ENCODE peak calls at places on chromosomes 6 and 20, in eight cellular contexts. O is nephron progenitor cell; Q is smooth muscle cell of the brain vasculature; X is psoas muscle; R is naive thymus-derived CD8-positive, alpha-beta T cell; K is HT-29; C is AG08396; A is mucosa of descending colon. U is an unnamed sample.

GRCh38 chr6:79868098-79868722 is 79.1 kb downstream of the ELOVL4 start:
- DNase-seq in O (peak), Q (peak), X (no peak), R (peak), K (peak), C (peak), A (peak), U (peak)

GRCh38 chr6:36249010-36249409 is 20.9 kb upstream of the PNPLA1 start:
- DNase-seq in O (no peak), Q (peak), X (no peak), R (no peak), K (peak), C (peak), A (no peak), U (no peak)

GRCh38 chr20:32327087-32327681 is 30.9 kb upstream of the ASXL1 start:
- DNase-seq in O (no peak), Q (no peak), X (no peak), R (no peak), K (no peak), C (no peak), A (no peak), U (no peak)

GRCh38 chr6:167163476-167164011 is 5.8 kb upstream of the GPR31 start:
- DNase-seq in O (no peak), Q (no peak), X (no peak), R (no peak), K (no peak), C (no peak), A (no peak), U (no peak)

GRCh38 chr6:96783307-96783706 is 54.0 kb downstream of the GPR63 start:
- DNase-seq in O (no peak), Q (no peak), X (no peak), R (no peak), K (no peak), C (no peak), A (no peak), U (no peak)

GRCh38 chr20:48741669-48742068 is 86.1 kb downstream of the PREX1 start:
- DNase-seq in O (no peak), Q (no peak), X (no peak), R (no peak), K (no peak), C (no peak), A (no peak), U (no peak)

GRCh38 chr20:32779500-32780215 is 17.5 kb downstream of the DNMT3B start:
- DNase-seq in O (peak), Q (no peak), X (no peak), R (no peak), K (no peak), C (no peak), A (no peak), U (no peak)

GRCh38 chr6:30626484-30627366 is at the start of gene ATAT1:
- DNase-seq in O (peak), Q (no peak), X (peak), R (peak), K (peak), C (peak), A (peak), U (peak)

GRCh38 chr6:121523628-121524027 is 88.2 kb downstream of the GJA1 start:
- DNase-seq in O (no peak), Q (peak), X (no peak), R (no peak), K (no peak), C (no peak), A (no peak), U (no peak)

GRCh38 chr20:58598271-58599015 is 52.6 kb upstream of the STX16 start:
- DNase-seq in O (no peak), Q (no peak), X (peak), R (no peak), K (no peak), C (peak), A (peak), U (no peak)

GRCh38 chr6:79373246-79373645 is 138.8 kb upstream of the HMGN3 start:
- DNase-seq in O (no peak), Q (no peak), X (no peak), R (no peak), K (no peak), C (no peak), A (peak), U (no peak)

GRCh38 chr6:3023663-3024483 is 24.2 kb downstream of the NQO2 start:
- DNase-seq in O (peak), Q (peak), X (peak), R (peak), K (peak), C (peak), A (peak), U (peak)

GRCh38 chr6:79212859-79213258 is 21.6 kb downstream of the HMGN3 start:
- DNase-seq in O (no peak), Q (no peak), X (no peak), R (no peak), K (no peak), C (no peak), A (no peak), U (no peak)

GRCh38 chr6:57248311-57248895 is 26.3 kb upstream of the RAB23 start:
- DNase-seq in O (no peak), Q (no peak), X (no peak), R (no peak), K (no peak), C (no peak), A (no peak), U (no peak)

GRCh38 chr20:58197185-58197469 is 31.3 kb downstream of the ANKRD60 start:
- DNase-seq in O (no peak), Q (no peak), X (no peak), R (no peak), K (no peak), C (no peak), A (no peak), U (no peak)

GRCh38 chr20:25005661-25006060 is 13.1 kb upstream of the APMAP start:
- DNase-seq in O (no peak), Q (no peak), X (no peak), R (no peak), K (no peak), C (no peak), A (no peak), U (no peak)

GRCh38 chr6:137692806-137693205 is 174.3 kb upstream of the TNFAIP3 start:
- DNase-seq in O (no peak), Q (no peak), X (no peak), R (no peak), K (no peak), C (no peak), A (no peak), U (no peak)

GRCh38 chr6:48626421-48626820 is 515.4 kb upstream of the PTCHD4 start:
- DNase-seq in O (no peak), Q (no peak), X (no peak), R (no peak), K (no peak), C (no peak), A (no peak), U (no peak)

GRCh38 chr6:10801224-10801848 is 37.0 kb downstream of the MAK start:
- DNase-seq in O (peak), Q (peak), X (peak), R (peak), K (peak), C (peak), A (peak), U (peak)

GRCh38 chr20:25072226-25072811 is 9.6 kb downstream of the VSX1 start:
- DNase-seq in O (no peak), Q (no peak), X (no peak), R (no peak), K (no peak), C (no peak), A (no peak), U (no peak)

GRCh38 chr20:25571817-25572216 is 13.5 kb downstream of the NINL start:
- DNase-seq in O (no peak), Q (no peak), X (no peak), R (no peak), K (no peak), C (no peak), A (no peak), U (no peak)

GRCh38 chr20:51042657-51043247 is 19.8 kb upstream of the KCNG1 start:
- DNase-seq in O (no peak), Q (no peak), X (no peak), R (no peak), K (peak), C (no peak), A (no peak), U (no peak)

GRCh38 chr20:22563062-22563965 is 21.1 kb downstream of the FOXA2 start:
- DNase-seq in O (no peak), Q (no peak), X (no peak), R (no peak), K (no peak), C (no peak), A (no peak), U (no peak)

GRCh38 chr6:123393333-123393732 is 243.4 kb downstream of the TRDN start:
- DNase-seq in O (no peak), Q (no peak), X (no peak), R (no peak), K (peak), C (no peak), A (no peak), U (no peak)

GRCh38 chr6:157293780-157294179 is 29.5 kb downstream of the TMEM242 start:
- DNase-seq in O (no peak), Q (no peak), X (no peak), R (no peak), K (no peak), C (no peak), A (no peak), U (no peak)

GRCh38 chr20:15703171-15703911 is 869.9 kb downstream of the KIF16B start:
- DNase-seq in O (no peak), Q (no peak), X (no peak), R (no peak), K (peak), C (peak), A (no peak), U (no peak)

GRCh38 chr6:130406935-130407532 is 41.2 kb downstream of the TMEM200A start:
- DNase-seq in O (no peak), Q (no peak), X (no peak), R (no peak), K (no peak), C (no peak), A (no peak), U (no peak)

GRCh38 chr20:32484221-32485125 is 100.7 kb downstream of the NOL4L start:
- DNase-seq in O (peak), Q (no peak), X (peak), R (no peak), K (peak), C (peak), A (peak), U (peak)